ENCODE peak calls at places on chromosomes 11 and 22, in five cellular contexts. N is uterus, L is vagina, E is ovary, Q is HCT116. F is an unnamed sample.

GRCh38 chr11:6557063-6557462 is 46.4 kb downstream of the RRP8 start:
- DNase-seq in E (no peak), L (no peak), Q (no peak), N (no peak), F (no peak)

GRCh38 chr11:86508604-86509471 is 134.2 kb downstream of the CCDC81 start:
- DNase-seq in L (no peak), Q (no peak), E (no peak), N (no peak), F (peak)

GRCh38 chr11:36091256-36091811 is 147.5 kb downstream of the LDLRAD3 start:
- DNase-seq in Q (no peak), N (no peak), L (no peak), E (no peak), F (no peak)

GRCh38 chr11:725624-726202 is 19.7 kb downstream of the EPS8L2 start:
- DNase-seq in E (peak), Q (no peak), N (no peak), L (no peak), F (no peak)

GRCh38 chr11:130722401-130722800 is 193.9 kb downstream of the SNX19 start:
- DNase-seq in L (no peak), Q (no peak), N (no peak), E (no peak), F (no peak)

GRCh38 chr22:47432683-47433082 is 670.2 kb downstream of the TBC1D22A start:
- DNase-seq in Q (no peak), E (no peak), N (no peak), L (peak), F (no peak)

GRCh38 chr22:47163876-47164513 is 401.5 kb downstream of the TBC1D22A start:
- DNase-seq in L (no peak), N (no peak), Q (no peak), E (peak), F (no peak)

GRCh38 chr11:36363361-36364272 is 67.5 kb downstream of the PRR5L start:
- DNase-seq in L (no peak), E (no peak), N (no peak), Q (no peak), F (no peak)

GRCh38 chr22:48838846-48839730 is 988.6 kb downstream of the BRD1 start:
- DNase-seq in E (no peak), N (no peak), L (no peak), Q (no peak), F (no peak)

GRCh38 chr11:68014157-68014965 is 4.2 kb downstream of the ALDH3B1 start:
- DNase-seq in N (no peak), Q (peak), L (no peak), E (peak), F (peak)

GRCh38 chr11:73950869-73951710 is at the start of gene DNAJB13:
- DNase-seq in E (peak), L (no peak), Q (peak), N (peak), F (peak)

GRCh38 chr11:120125005-120125404 is 12.9 kb downstream of the TRIM29 start:
- DNase-seq in E (no peak), Q (peak), N (no peak), L (no peak), F (peak)

GRCh38 chr11:6315811-6316425 is 4.4 kb downstream of the CAVIN3 start:
- DNase-seq in Q (peak), E (peak), N (peak), L (no peak), F (peak)

GRCh38 chr11:105092255-105093239 is 47.0 kb downstream of the CARD18 start:
- DNase-seq in L (no peak), E (no peak), N (no peak), Q (no peak), F (no peak)

GRCh38 chr11:18798941-18799469 is 7.4 kb upstream of the PTPN5 start:
- DNase-seq in L (no peak), Q (no peak), E (no peak), N (no peak), F (no peak)

GRCh38 chr22:48750282-48750681 is 1077.4 kb downstream of the BRD1 start:
- DNase-seq in E (no peak), L (peak), N (no peak), Q (no peak), F (no peak)

GRCh38 chr11:68012044-68012842 is 2.1 kb downstream of the ALDH3B1 start:
- DNase-seq in Q (no peak), L (no peak), E (no peak), N (no peak), F (no peak)

GRCh38 chr22:49964493-49965290 is 4.1 kb downstream of the PIM3 start:
- DNase-seq in N (peak), E (peak), L (no peak), Q (no peak), F (no peak)

DNA sequence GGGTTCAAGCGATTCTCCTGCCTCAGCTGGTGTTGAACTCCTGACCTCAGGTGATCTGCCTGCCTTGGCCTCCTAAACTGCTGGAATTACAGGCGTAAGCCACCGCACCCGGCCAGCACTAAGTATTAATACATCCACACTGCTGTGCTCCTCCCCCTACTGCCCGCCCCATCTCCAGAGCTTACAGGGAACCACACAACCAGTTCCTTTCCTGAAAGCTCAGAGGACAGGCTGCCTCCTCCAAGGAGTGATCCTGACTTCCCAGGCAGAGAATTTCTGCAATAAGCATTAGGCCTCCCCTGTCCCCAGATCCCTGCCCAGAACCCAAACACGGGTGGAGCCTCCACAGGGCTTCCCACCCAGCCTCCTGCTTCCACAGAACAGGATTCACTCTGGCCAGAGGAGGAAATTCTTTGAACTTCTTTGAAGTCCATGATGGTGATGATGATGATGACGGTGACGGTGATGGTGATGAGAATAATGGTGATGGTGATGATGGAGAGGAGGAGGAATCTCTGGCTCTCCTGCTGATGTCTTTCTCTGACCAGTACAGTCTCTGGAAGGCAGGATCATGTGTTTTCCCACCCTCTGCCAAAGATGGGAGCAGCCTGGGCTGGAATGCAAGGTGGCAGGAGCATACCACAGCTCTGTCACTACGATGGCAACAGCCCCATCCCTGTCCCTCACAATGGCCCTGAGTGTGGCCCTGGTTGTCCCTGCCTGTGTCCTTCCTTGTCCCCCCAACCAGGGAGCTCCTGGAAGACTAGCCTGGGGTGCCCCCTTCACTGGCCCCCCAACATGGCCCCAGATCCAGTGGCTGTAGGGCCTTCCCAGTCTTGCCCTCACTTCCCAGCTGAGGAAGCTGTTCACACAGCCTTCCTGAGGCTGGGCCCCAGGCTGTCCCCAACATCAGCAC is 33.5 kb upstream of the CSNK1E start:
- DNase-seq in L (peak), Q (no peak), E (peak), N (no peak), F (no peak)
- TF ChIP-seq POLR2A in L (no peak), Q (no peak), E (no peak), N (no peak), F (no peak)

DNA sequence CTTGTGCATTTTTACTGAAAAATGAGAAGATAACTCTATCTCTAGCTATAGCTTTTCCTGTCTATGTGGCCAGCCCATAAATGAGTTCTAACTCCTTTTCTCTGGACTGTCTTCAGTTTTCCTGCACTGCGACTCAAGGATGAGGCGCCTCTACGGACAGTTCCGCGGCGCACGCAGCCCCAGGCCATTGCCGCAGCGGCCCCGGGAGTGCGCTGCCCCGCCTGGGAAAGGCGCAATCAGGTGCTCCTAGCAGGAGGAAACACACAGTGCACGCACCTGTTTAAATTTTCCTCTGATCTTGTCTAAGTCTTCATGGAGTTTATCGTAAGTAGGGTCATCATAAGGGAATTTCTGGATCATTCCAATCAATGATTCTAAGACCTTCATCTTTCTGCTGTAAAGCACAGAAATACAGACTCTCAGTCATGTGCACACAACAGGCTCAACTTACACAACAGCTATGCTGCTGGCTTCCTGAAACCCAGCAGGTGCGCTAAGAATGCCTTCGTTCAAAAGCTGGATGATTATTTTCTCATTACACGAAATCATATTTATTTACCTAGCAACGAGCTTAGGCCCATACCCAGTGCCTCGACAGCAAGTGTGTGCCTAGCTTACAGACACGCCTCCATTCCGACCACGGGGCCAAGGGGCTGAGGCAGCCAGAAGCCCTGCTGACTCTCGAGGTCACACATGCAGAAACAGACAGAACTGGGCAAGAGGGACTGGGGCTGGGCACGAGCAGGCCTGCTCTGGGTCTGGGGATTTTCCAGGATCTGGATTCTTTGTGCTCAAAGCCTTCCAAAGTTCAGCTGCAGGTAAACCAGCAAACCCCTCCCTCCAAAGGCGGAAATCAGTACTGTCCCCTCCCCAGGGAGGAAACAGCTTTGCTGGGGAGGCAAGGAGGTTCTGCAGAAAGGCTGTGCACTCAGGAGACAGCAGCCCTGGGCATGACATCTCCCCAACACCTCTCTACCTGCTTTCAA is 7.2 kb downstream of the LTO1 start:
- DNase-seq in N (no peak), L (no peak), E (no peak), Q (no peak), F (no peak)
- TF ChIP-seq POLR2A in N (no peak), L (no peak), E (no peak), Q (no peak), F (no peak)

GRCh38 chr11:70532728-70533127 is 134.4 kb downstream of the CTTN start:
- DNase-seq in N (no peak), Q (no peak), E (no peak), L (no peak), F (no peak)

GRCh38 chr11:70536051-70536877 is 137.9 kb downstream of the CTTN start:
- DNase-seq in Q (no peak), N (no peak), E (peak), L (no peak), F (no peak)

GRCh38 chr11:70532066-70532440 is 133.7 kb downstream of the CTTN start:
- DNase-seq in E (no peak), N (no peak), L (no peak), Q (no peak), F (no peak)

GRCh38 chr11:70537576-70538571 is 139.5 kb downstream of the CTTN start:
- DNase-seq in L (no peak), E (peak), N (no peak), Q (no peak), F (no peak)

DNA sequence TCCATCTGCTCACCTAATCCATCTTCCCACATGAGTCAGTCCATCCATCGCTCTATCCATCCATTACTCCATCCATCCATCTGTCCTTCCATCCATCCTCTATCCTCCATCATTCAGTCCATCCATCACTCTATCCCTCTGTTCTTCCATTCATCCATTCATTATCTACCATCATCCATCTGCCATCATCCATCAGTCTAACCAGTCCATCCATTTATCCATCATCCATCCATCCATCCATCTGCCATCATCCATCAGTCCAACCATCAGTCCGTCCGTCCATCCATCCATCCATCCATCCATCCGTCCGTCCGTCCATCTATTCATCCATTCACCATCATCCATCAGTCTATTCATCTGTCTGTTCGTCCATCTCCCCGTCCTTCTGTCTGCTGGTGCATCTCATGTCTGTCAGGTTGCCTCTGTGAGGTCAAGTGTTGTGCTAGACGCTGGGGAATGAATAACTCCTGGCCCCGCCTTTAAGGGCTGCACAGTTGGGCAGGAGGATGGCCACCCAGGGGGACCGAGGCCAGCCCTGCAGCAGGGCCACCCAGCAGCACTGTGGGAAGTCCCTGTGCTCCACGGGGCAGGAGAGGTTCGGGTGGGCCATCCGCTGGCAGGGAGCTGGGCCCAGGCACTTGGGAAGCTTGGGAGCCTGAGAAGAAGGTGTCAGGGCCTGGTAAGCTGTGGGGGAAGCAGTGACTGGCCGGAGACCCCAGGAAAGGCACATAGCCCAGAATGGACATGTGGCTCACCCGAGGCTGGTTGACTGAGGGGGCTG is 137.1 kb downstream of the CTTN start:
- DNase-seq in N (no peak), Q (no peak), L (no peak), E (peak), F (no peak)
- TF ChIP-seq POLR2A in N (no peak), Q (no peak), L (no peak), E (no peak), F (no peak)

DNA sequence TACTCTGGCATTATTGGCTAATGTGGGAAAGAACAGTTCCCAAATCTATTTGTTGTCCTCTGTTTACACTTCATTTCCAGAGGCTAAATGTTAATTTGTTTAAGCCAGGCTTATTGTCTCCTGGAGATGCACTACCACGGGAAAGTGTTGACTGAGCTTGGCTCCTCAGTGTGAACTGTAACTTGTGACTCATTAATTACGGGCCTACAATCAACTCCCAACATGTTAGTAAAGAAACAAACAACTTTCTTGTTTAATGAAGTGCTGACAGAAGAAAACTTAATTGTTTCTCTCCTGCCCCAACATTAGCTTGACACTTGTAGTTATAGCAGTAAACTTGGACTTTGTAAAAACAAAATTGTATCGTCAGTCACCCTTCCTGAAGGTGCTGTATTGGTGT is 130.4 kb downstream of the ATXN10 start:
- DNase-seq in N (no peak), E (no peak), Q (no peak), L (no peak), F (no peak)
- TF ChIP-seq POLR2A in N (no peak), E (no peak), Q (no peak), L (no peak), F (no peak)

GRCh38 chr11:76203937-76204336 is 2.4 kb downstream of the WNT11 start:
- DNase-seq in Q (no peak), N (no peak), E (no peak), L (no peak), F (no peak)

GRCh38 chr11:76205252-76206076 is 838 bp downstream of the WNT11 start:
- DNase-seq in L (no peak), Q (no peak), E (no peak), N (no peak), F (no peak)

GRCh38 chr11:76207642-76208378 is 1.5 kb upstream of the WNT11 start:
- DNase-seq in E (peak), L (no peak), Q (peak), N (peak), F (peak)

GRCh38 chr11:76206327-76207081 is at the start of gene WNT11:
- DNase-seq in E (peak), L (no peak), N (peak), Q (no peak), F (no peak)

DNA sequence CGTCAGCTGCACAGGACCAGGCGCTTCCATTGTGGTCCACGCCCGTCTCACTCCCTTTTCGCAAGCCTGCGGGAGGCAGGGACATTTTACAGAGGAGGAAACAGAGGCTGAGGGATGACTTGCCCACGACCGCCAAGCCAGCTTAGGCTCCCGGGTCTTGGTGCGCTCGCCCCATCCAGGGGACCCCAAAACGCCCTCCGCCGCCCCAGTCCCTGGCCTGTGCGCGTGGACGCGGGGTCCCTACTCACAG is 300 bp downstream of the WNT11 start:
- DNase-seq in E (no peak), N (no peak), Q (no peak), L (no peak), F (no peak)
- TF ChIP-seq POLR2A in E (no peak), N (no peak), Q (no peak), L (no peak), F (no peak)

DNA sequence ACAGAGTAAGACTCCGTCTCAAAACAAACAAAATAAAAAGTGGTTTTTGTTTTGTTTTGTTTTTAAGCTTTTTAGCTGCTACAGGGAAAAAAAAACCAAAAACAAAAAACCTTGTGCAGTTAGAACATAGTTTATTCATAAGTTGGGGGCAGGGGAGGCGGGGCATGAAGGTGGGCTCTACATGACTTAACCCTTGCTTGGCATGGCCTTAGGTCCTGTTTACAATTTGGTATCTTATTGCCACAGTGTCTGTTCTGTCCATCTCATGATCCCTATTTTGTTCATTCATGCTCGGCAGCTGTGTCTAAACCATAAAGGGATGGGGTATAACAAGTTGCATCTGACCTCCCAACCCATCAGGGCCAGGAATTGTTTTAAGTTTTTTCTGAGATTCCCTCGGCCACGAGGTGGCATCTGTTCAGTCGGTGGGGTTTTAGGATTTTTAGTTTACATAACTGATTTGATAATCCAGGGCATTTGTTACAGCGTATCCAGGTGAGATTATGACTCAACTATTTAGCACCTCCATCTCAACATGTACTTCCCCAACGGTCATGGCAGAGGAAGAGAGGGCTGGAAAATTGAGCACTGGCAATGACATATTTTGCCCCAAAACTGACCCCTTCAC is 6.9 kb downstream of the AP5B1 start:
- DNase-seq in N (no peak), E (no peak), L (no peak), Q (no peak), F (no peak)
- TF ChIP-seq POLR2A in N (no peak), E (no peak), L (no peak), Q (no peak), F (no peak)

GRCh38 chr11:66314186-66314501 is 2.7 kb downstream of the CD248 start:
- DNase-seq in E (no peak), N (no peak), L (no peak), Q (no peak), F (no peak)

GRCh38 chr11:66311965-66312548 is 4.8 kb downstream of the CD248 start:
- DNase-seq in E (peak), N (peak), L (no peak), Q (peak), F (peak)

GRCh38 chr11:66313321-66314185 is 3.3 kb downstream of the CD248 start:
- DNase-seq in Q (no peak), L (no peak), E (no peak), N (peak), F (no peak)

GRCh38 chr11:66311470-66311964 is 5.3 kb downstream of the CD248 start:
- DNase-seq in E (no peak), Q (no peak), L (no peak), N (no peak), F (no peak)

GRCh38 chr11:66312549-66313320 is 4.1 kb downstream of the CD248 start:
- DNase-seq in N (peak), Q (peak), L (no peak), E (peak), F (peak)
- TF ChIP-seq POLR2A in N (peak), Q (peak), L (no peak), E (peak), F (peak)

GRCh38 chr22:36946436-36947158 is 33.2 kb downstream of the CSF2RB start:
- DNase-seq in Q (no peak), L (no peak), E (no peak), N (no peak), F (no peak)
- TF ChIP-seq POLR2A in Q (no peak), L (no peak), E (no peak), N (no peak), F (no peak)